ENCODE peak calls at places on chromosomes 12 and 14, in seven cellular contexts. Y is stimulated activated CD8-positive, alpha-beta memory T cell treated with anti-CD3 and anti-CD28 coated beads, Interleukin-15, amount 100 ng/mL, for 24 hours; Z is anterior cingulate cortex; M is left ventricle myocardium inferior; K is T-cell; A is iris pigment epithelial cell; U is A549. D is an unnamed sample.
A peak's percentile ranks its signal among the peaks of the same experiment; 100 is the strongest.

GRCh38 chr12:5586201-5586600 is 154.3 kb downstream of the NTF3 start:
- DNase-seq in Y (no peak), Z (no peak), M (no peak), K (no peak), A (no peak), U (peak; percentile 40), D (no peak)

GRCh38 chr12:110224379-110225304 is 56.4 kb upstream of the ATP2A2 start:
- DNase-seq in Y (no peak), Z (no peak), M (no peak), K (no peak), A (peak; percentile 91), U (peak; percentile 88), D (peak; percentile 19)

GRCh38 chr14:98953544-98954346 is 318.3 kb downstream of the BCL11B start:
- DNase-seq in Y (no peak), Z (no peak), M (no peak), K (no peak), A (peak; percentile 23), U (peak; percentile 70), D (no peak)

GRCh38 chr12:105983622-105984325 is 155.0 kb downstream of the NUAK1 start:
- DNase-seq in Y (no peak), Z (no peak), M (no peak), K (no peak), A (peak; percentile 90), U (no peak), D (no peak)

GRCh38 chr12:18747960-18748359 is 10.0 kb downstream of the CAPZA3 start:
- DNase-seq in Y (no peak), Z (no peak), M (no peak), K (no peak), A (peak; percentile 94), U (no peak), D (no peak)

GRCh38 chr14:48974994-48975393 is 611.2 kb downstream of the RPS29 start:
- DNase-seq in Y (no peak), Z (no peak), M (no peak), K (no peak), A (peak; percentile 1), U (no peak), D (no peak)

GRCh38 chr12:41556176-41556575 is 368.1 kb downstream of the PDZRN4 start:
- DNase-seq in Y (no peak), Z (no peak), M (no peak), K (no peak), A (no peak), U (no peak), D (no peak)

GRCh38 chr12:24864796-24865125 is 84.1 kb downstream of the BCAT1 start:
- DNase-seq in Y (no peak), Z (no peak), M (no peak), K (no peak), A (peak; percentile 84), U (no peak), D (no peak)

GRCh38 chr12:112406519-112407488 is 2.6 kb downstream of the RPL6 start:
- DNase-seq in Y (no peak), Z (no peak), M (no peak), K (no peak), A (no peak), U (no peak), D (no peak)

GRCh38 chr14:57326253-57326652 is 57.5 kb downstream of the AP5M1 start:
- DNase-seq in Y (no peak), Z (no peak), M (no peak), K (no peak), A (no peak), U (no peak), D (no peak)

GRCh38 chr14:37642125-37642524 is 46.7 kb downstream of the TTC6 start:
- DNase-seq in Y (no peak), Z (no peak), M (no peak), K (no peak), A (no peak), U (no peak), D (no peak)

D was measured in NCI-H2227 treated with DMSO at 0.1 percent for 48 hours.